ENCODE peak calls at places on chromosomes 13 and 19, in four cellular contexts. G, U, T and J are unnamed samples.

GRCh38 chr13:21676611-21677021 is 5.7 kb downstream of the FGF9 start:
- DNase-seq in G (no peak), U (peak; percentile 12), T (no peak), J (no peak)

GRCh38 chr13:66506979-66507378 is 723.2 kb downstream of the PCDH9 start:
- DNase-seq in G (no peak), U (no peak), T (no peak), J (no peak)

GRCh38 chr19:49430678-49431329 is 5.6 kb downstream of the GFY start:
- DNase-seq in G (no peak), U (no peak), T (no peak), J (no peak)

GRCh38 chr19:19627442-19627715 is 641 bp downstream of the LPAR2 start:
- DNase-seq in G (no peak), U (no peak), T (no peak), J (no peak)

GRCh38 chr19:1270854-1271527 is 1.9 kb downstream of the CIRBP start:
- DNase-seq in G (no peak), U (no peak), T (no peak), J (no peak)

GRCh38 chr19:49889687-49890348 is 6.9 kb downstream of the IL4I1 start:
- DNase-seq in G (peak; percentile 73), U (peak; percentile 50), T (peak; percentile 77), J (peak; percentile 35)

GRCh38 chr13:99995503-99996176 is 14.1 kb downstream of the ZIC2 start:
- DNase-seq in G (no peak), U (no peak), T (no peak), J (peak; percentile 19)

GRCh38 chr13:113747291-113747833 is 11.7 kb upstream of the TMEM255B start:
- DNase-seq in G (no peak), U (no peak), T (no peak), J (no peak)

GRCh38 chr13:36915106-36915505 is 4.9 kb downstream of the SMAD9 start:
- DNase-seq in G (no peak), U (no peak), T (no peak), J (peak; percentile 79)

GRCh38 chr13:76148926-76149325 is 512.8 kb downstream of the LMO7 start:
- DNase-seq in G (no peak), U (peak; percentile 86), T (no peak), J (no peak)

GRCh38 chr19:47243364-47243775 is 12.4 kb upstream of the BBC3 start:
- DNase-seq in G (no peak), U (no peak), T (no peak), J (no peak)

GRCh38 chr19:46533085-46534081 is 37.7 kb upstream of the PNMA8B start:
- DNase-seq in G (no peak), U (no peak), T (no peak), J (peak; percentile 46)

GRCh38 chr13:93254775-93255174 is 28.2 kb downstream of the GPC6 start:
- DNase-seq in G (no peak), U (no peak), T (no peak), J (peak; percentile 14)